ENCODE peak calls at places on chromosomes 2 and 18, in six cellular contexts. G is cardiac muscle cell; A is ovary; Y is CD4-positive, CD25-positive, alpha-beta regulatory T cell; V is left ventricle myocardium inferior; S is iPS DF 6.9. B is an unnamed sample.
A peak's percentile ranks its signal among the peaks of the same experiment; 100 is the strongest.

GRCh38 chr2:102103992-102104871 is 38.3 kb upstream of the IL1R1 start:
- DNase-seq in A (peak; percentile 68), S (no peak), Y (peak; percentile 89), G (no peak), V (peak; percentile 62), B (peak; percentile 68)

GRCh38 chr2:23618696-23619530 is 233.9 kb downstream of the KLHL29 start:
- DNase-seq in V (no peak), S (no peak), Y (no peak), G (no peak), A (peak; percentile 16), B (no peak)

GRCh38 chr2:240168546-240169361 is 28.3 kb upstream of the OTOS start:
- DNase-seq in V (no peak), Y (no peak), S (no peak), A (no peak), G (no peak), B (no peak)

GRCh38 chr2:110794951-110795350 is 62.6 kb downstream of the ACOXL start:
- DNase-seq in G (no peak), Y (no peak), S (no peak), A (no peak), V (no peak), B (no peak)

GRCh38 chr2:29628078-29628765 is 293.2 kb downstream of the ALK start:
- DNase-seq in S (no peak), V (no peak), G (no peak), Y (no peak), A (no peak), B (no peak)

GRCh38 chr2:196059491-196059960 is 9.1 kb downstream of the DNAH7 start:
- DNase-seq in V (no peak), A (no peak), G (no peak), Y (no peak), S (no peak), B (no peak)

GRCh38 chr18:22641973-22642372 is 224.3 kb upstream of the CTAGE1 start:
- DNase-seq in S (no peak), V (no peak), G (no peak), Y (no peak), A (no peak), B (no peak)

GRCh38 chr2:232744963-232745362 is 31.4 kb downstream of the KCNJ13 start:
- DNase-seq in G (no peak), V (no peak), S (no peak), A (no peak), Y (peak; percentile 18), B (no peak)

GRCh38 chr2:224711859-224712258 is 4.3 kb downstream of the CCDC195 start:
- DNase-seq in V (no peak), S (no peak), A (no peak), G (no peak), Y (no peak), B (no peak)

GRCh38 chr2:75055820-75056675 is 97.6 kb downstream of the POLE4 start:
- DNase-seq in S (peak; percentile 77), Y (no peak), V (no peak), G (no peak), A (no peak), B (no peak)

GRCh38 chr2:210399440-210400041 is 77.0 kb downstream of the LANCL1 start:
- DNase-seq in S (no peak), G (peak; percentile 27), A (no peak), Y (peak; percentile 9), V (no peak), B (no peak)

GRCh38 chr2:201532686-201533304 is 81.3 kb downstream of the STRADB start:
- DNase-seq in G (no peak), A (no peak), Y (peak; percentile 62), S (no peak), V (no peak), B (no peak)
- H3K9me3 ChIP-seq in G (no peaks in the 10 kb centered on the region), A (no peaks in the 10 kb centered on the region), Y (peaks cover 7% of the 10 kb centered on the region), S (no peaks in the 10 kb centered on the region), V (peaks cover 47% of the 10 kb centered on the region), B (peaks cover 7% of the 10 kb centered on the region)

DNA sequence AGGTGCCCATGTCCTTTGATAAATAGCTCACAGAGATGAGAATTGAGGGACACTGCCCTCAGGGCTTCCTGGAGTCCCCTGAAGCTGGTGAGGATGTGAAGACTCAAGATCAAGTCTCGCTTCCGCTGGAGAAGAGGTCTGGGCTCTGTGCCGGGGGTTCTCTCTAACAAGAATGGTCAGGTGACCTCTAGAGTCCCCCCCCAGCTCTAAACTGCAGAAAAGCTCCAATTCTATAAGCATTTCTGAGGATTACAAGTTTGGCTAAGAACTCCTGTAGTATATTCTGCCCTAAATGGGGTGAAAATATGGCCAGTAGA is 32.4 kb downstream of the LPIN2 start:
- DNase-seq in G (no peak), A (no peak), Y (peak; percentile 58), S (no peak), V (no peak), B (no peak)
- H3K4me1 ChIP-seq in G (peaks cover 26% of the 10 kb centered on the region), A (peaks cover 31% of the 10 kb centered on the region), Y (peaks cover 79% of the 10 kb centered on the region), S (no peaks in the 10 kb centered on the region), V (peaks cover 77% of the 10 kb centered on the region), B (peaks cover 50% of the 10 kb centered on the region)

GRCh38 chr2:238302751-238303150 is 14.3 kb upstream of the PER2 start:
- DNase-seq in Y (no peak), A (no peak), G (no peak), V (no peak), S (no peak), B (no peak)

GRCh38 chr2:238302076-238302475 is 13.7 kb upstream of the PER2 start:
- DNase-seq in G (no peak), S (no peak), V (no peak), Y (no peak), A (no peak), B (no peak)

GRCh38 chr2:238296638-238297457 is 8.4 kb upstream of the PER2 start:
- DNase-seq in G (no peak), A (no peak), S (no peak), V (no peak), Y (no peak), B (no peak)

GRCh38 chr2:238304116-238304515 is 15.7 kb upstream of the PER2 start:
- DNase-seq in G (no peak), Y (no peak), S (no peak), V (no peak), A (no peak), B (no peak)

DNA sequence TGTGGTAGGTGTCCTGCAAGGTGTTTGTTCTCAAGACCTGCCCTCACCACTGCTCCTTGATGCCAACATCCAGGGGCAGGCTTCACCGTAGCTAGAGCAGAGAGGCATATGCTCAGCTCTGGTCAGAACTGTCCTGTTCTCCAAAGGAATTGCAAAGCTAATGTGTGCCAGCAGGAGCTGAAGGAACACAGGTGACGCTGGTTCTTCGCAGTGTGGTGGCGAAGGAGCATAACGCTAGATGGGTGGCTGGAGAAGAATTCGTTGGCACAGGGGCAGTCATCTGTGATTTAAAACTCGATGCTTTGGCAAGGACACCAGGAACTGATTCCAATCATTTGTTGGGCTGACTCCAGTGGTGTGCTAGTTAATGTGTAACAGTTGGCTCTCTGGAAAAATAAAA is 11.4 kb upstream of the PER2 start:
- DNase-seq in A (no peak), S (no peak), Y (no peak), G (no peak), V (no peak), B (peak; percentile 74)
- H3K4me3 ChIP-seq in A (no peak overlapping the region), S (no peak overlapping the region), Y (no peak overlapping the region), G (no peak overlapping the region), V (no peak overlapping the region), B (no peak overlapping the region)

GRCh38 chr2:89820248-89820647 is 1128.8 kb downstream of the RPIA start:
- DNase-seq in S (no peak), G (no peak), V (no peak), A (no peak), Y (no peak), B (no peak)
- H3K9me3 ChIP-seq in S (peaks cover 24% of the 10 kb centered on the region), G (peaks cover 66% of the 10 kb centered on the region), V (no peaks in the 10 kb centered on the region), A (no peaks in the 10 kb centered on the region), Y (peaks cover 38% of the 10 kb centered on the region), B (peaks cover 69% of the 10 kb centered on the region)

GRCh38 chr2:60496976-60497375 is 56.5 kb downstream of the BCL11A start:
- DNase-seq in A (no peak), Y (no peak), V (no peak), S (no peak), G (no peak), B (no peak)

GRCh38 chr2:60496475-60496874 is 57.0 kb downstream of the BCL11A start:
- DNase-seq in Y (no peak), G (no peak), S (no peak), V (no peak), A (no peak), B (no peak)

GRCh38 chr2:60493804-60494392 is 59.6 kb downstream of the BCL11A start:
- DNase-seq in A (no peak), G (no peak), S (no peak), Y (no peak), V (no peak), B (no peak)

GRCh38 chr2:60492550-60492949 is 60.9 kb downstream of the BCL11A start:
- DNase-seq in V (no peak), G (no peak), S (no peak), A (no peak), Y (no peak), B (no peak)

GRCh38 chr2:60495226-60495625 is 58.2 kb downstream of the BCL11A start:
- DNase-seq in V (no peak), S (no peak), G (no peak), A (no peak), Y (no peak), B (peak; percentile 88)
- H3K4me1 ChIP-seq in V (peaks cover 46% of the 10 kb centered on the region), S (peaks cover 8% of the 10 kb centered on the region), G (no peaks in the 10 kb centered on the region), A (no peaks in the 10 kb centered on the region), Y (no peaks in the 10 kb centered on the region), B (peaks cover 7% of the 10 kb centered on the region)

GRCh38 chr2:156322681-156323211 is 9.8 kb downstream of the NR4A2 start:
- DNase-seq in G (peak; percentile 50), V (no peak), A (no peak), Y (no peak), S (no peak), B (no peak)
- H3K4me3 ChIP-seq in G (peak overlapping the region; percentile 14), V (peak overlapping the region; percentile 67), A (no peak overlapping the region), Y (peak overlapping the region; percentile 17), S (peak overlapping the region; percentile 29), B (no peak overlapping the region)

GRCh38 chr2:229195346-229195947 is 75.6 kb downstream of the PID1 start:
- DNase-seq in Y (no peak), S (no peak), G (no peak), V (no peak), A (no peak), B (no peak)
- H3K9me3 ChIP-seq in Y (no peaks in the 10 kb centered on the region), S (no peaks in the 10 kb centered on the region), G (no peaks in the 10 kb centered on the region), V (no peaks in the 10 kb centered on the region), A (no peaks in the 10 kb centered on the region), B (no peaks in the 10 kb centered on the region)

GRCh38 chr2:119745566-119745965 is 14.2 kb upstream of the PTPN4 start:
- DNase-seq in Y (no peak), A (no peak), S (no peak), V (no peak), G (no peak), B (no peak)
- H3K4me1 ChIP-seq in Y (no peaks in the 10 kb centered on the region), A (no peaks in the 10 kb centered on the region), S (peaks cover 3% of the 10 kb centered on the region), V (peaks cover 10% of the 10 kb centered on the region), G (no peaks in the 10 kb centered on the region), B (no peaks in the 10 kb centered on the region)

B was measured in mucosa of descending colon.